ENCODE peak calls at places on chromosomes 5 and 9, in six cellular contexts. Z, S, F, O, N and A are unnamed samples.

GRCh38 chr5:68032240-68032762 is 183.3 kb upstream of the PIK3R1 start:
- DNase-seq in O (no peak), N (no peak), Z (no peak), S (no peak), F (no peak), A (no peak)

GRCh38 chr9:102631559-102631958 is 363.6 kb upstream of the CYLC2 start:
- DNase-seq in S (no peak), N (no peak), O (no peak), F (no peak), Z (no peak), A (no peak)

GRCh38 chr5:136235316-136235715 is 42.4 kb upstream of the SMIM32 start:
- DNase-seq in Z (no peak), N (no peak), O (no peak), S (no peak), F (no peak), A (no peak)

GRCh38 chr9:115411993-115412452 is 294.1 kb upstream of the TNC start:
- DNase-seq in O (no peak), N (no peak), Z (no peak), S (no peak), F (no peak), A (no peak)

GRCh38 chr9:134661791-134662142 is 20.2 kb downstream of the COL5A1 start:
- DNase-seq in S (no peak), O (no peak), F (no peak), N (no peak), Z (no peak), A (no peak)

GRCh38 chr9:135248721-135249120 is 161.3 kb downstream of the OLFM1 start:
- DNase-seq in F (no peak), S (peak; percentile 32), N (no peak), O (no peak), Z (no peak), A (no peak)

GRCh38 chr5:78224358-78224757 is 70.1 kb downstream of the AP3B1 start:
- DNase-seq in N (no peak), Z (no peak), F (no peak), S (no peak), O (no peak), A (no peak)

GRCh38 chr5:33939863-33940262 is 3.7 kb downstream of the RXFP3 start:
- DNase-seq in F (no peak), Z (no peak), O (no peak), N (no peak), S (no peak), A (peak; percentile 42)

GRCh38 chr9:21287280-21287679 is 17.8 kb downstream of the IFNA5 start:
- DNase-seq in F (no peak), O (no peak), Z (no peak), N (no peak), S (no peak), A (no peak)

GRCh38 chr5:121182788-121183490 is 668.7 kb upstream of the FTMT start:
- DNase-seq in F (no peak), N (no peak), S (no peak), Z (no peak), O (no peak), A (no peak)

GRCh38 chr9:117887941-117888340 is 183.7 kb downstream of the TLR4 start:
- DNase-seq in O (no peak), F (no peak), Z (no peak), S (no peak), N (no peak), A (no peak)

GRCh38 chr5:9194509-9194908 is 351.4 kb downstream of the SEMA5A start:
- DNase-seq in S (no peak), Z (no peak), N (no peak), F (no peak), O (no peak), A (no peak)

GRCh38 chr9:105232207-105232606 is 12.2 kb upstream of the SLC44A1 start:
- DNase-seq in Z (no peak), N (no peak), O (no peak), S (no peak), F (no peak), A (no peak)

GRCh38 chr5:122404653-122405362 is 92.8 kb downstream of the SNCAIP start:
- DNase-seq in S (no peak), O (no peak), N (no peak), F (no peak), Z (no peak), A (no peak)

GRCh38 chr5:107542428-107542827 is 128.3 kb downstream of the EFNA5 start:
- DNase-seq in O (no peak), N (peak; percentile 75), Z (no peak), S (peak; percentile 77), F (no peak), A (no peak)

GRCh38 chr5:171797563-171797962 is 11.9 kb downstream of the SMIM23 start:
- DNase-seq in Z (no peak), O (no peak), F (no peak), S (no peak), N (no peak), A (no peak)

GRCh38 chr5:177357459-177358332 is at the start of gene RGS14:
- DNase-seq in O (peak; percentile 21), S (peak; percentile 78), Z (peak; percentile 6), N (peak; percentile 43), F (no peak), A (no peak)

GRCh38 chr9:137892424-137893191 is 15.0 kb downstream of the CACNA1B start:
- DNase-seq in S (peak; percentile 16), N (no peak), Z (no peak), F (no peak), O (peak; percentile 53), A (no peak)

GRCh38 chr5:135565691-135566421 is 12.9 kb downstream of the CXCL14 start:
- DNase-seq in S (peak; percentile 83), F (peak; percentile 80), O (peak; percentile 71), N (peak; percentile 23), Z (peak; percentile 67), A (no peak)

GRCh38 chr5:128905225-128906110 is 59.8 kb upstream of the SLC27A6 start:
- DNase-seq in N (peak; percentile 36), O (peak; percentile 19), Z (peak; percentile 64), S (no peak), F (peak; percentile 44), A (peak; percentile 1)